ENCODE peak calls at places on chromosome 15, in five cellular contexts. One of them, this sample, is unnamed.

GRCh38 chr15:96125681-96126080 is 204.8 kb upstream of the NR2F2 start:
- DNase-seq in WTC11: no peak
- DNase-seq in H1: no peak
- DNase-seq in K562: peak
- DNase-seq in HepG2: no peak
- DNase-seq in this sample: no peak

GRCh38 chr15:91268510-91268909 is 168.5 kb downstream of the SV2B start:
- DNase-seq in WTC11: peak
- DNase-seq in H1: no peak
- DNase-seq in K562: peak
- DNase-seq in HepG2: no peak
- DNase-seq in this sample: no peak

GRCh38 chr15:33700695-33701303 is 267.5 kb upstream of the CHRM5 start:
- DNase-seq in WTC11: peak
- DNase-seq in H1: peak
- DNase-seq in K562: peak
- DNase-seq in HepG2: peak
- DNase-seq in this sample: peak

GRCh38 chr15:90560229-90560771 is 30.6 kb downstream of the CRTC3 start:
- DNase-seq in WTC11: no peak
- DNase-seq in H1: no peak
- DNase-seq in K562: no peak
- DNase-seq in HepG2: no peak
- DNase-seq in this sample: no peak

GRCh38 chr15:29968099-29968892 is 114.5 kb upstream of the GOLGA8J start:
- DNase-seq in WTC11: peak
- DNase-seq in H1: no peak
- DNase-seq in K562: no peak
- DNase-seq in HepG2: no peak
- DNase-seq in this sample: no peak

GRCh38 chr15:40016224-40016865 is 22.6 kb downstream of the SRP14 start:
- DNase-seq in WTC11: no peak
- DNase-seq in H1: no peak
- DNase-seq in K562: no peak
- DNase-seq in HepG2: no peak
- DNase-seq in this sample: no peak

GRCh38 chr15:80596521-80596976 is 98.6 kb upstream of the ABHD17C start:
- DNase-seq in WTC11: no peak
- DNase-seq in H1: no peak
- DNase-seq in K562: no peak
- DNase-seq in HepG2: peak
- DNase-seq in this sample: no peak

GRCh38 chr15:66931768-66932633 is 133.4 kb upstream of the SMAD3 start:
- DNase-seq in WTC11: peak
- DNase-seq in H1: no peak
- DNase-seq in K562: no peak
- DNase-seq in HepG2: peak
- DNase-seq in this sample: no peak

GRCh38 chr15:39397883-39398282 is 183.0 kb upstream of the THBS1 start:
- DNase-seq in WTC11: no peak
- DNase-seq in H1: no peak
- DNase-seq in K562: peak
- DNase-seq in HepG2: no peak
- DNase-seq in this sample: no peak

GRCh38 chr15:85772668-85773067 is 22.1 kb downstream of the KLHL25 start:
- DNase-seq in WTC11: no peak
- DNase-seq in H1: no peak
- DNase-seq in K562: no peak
- DNase-seq in HepG2: no peak
- DNase-seq in this sample: no peak

GRCh38 chr15:67808821-67809220 is 16.5 kb upstream of the SKOR1 start:
- DNase-seq in WTC11: no peak
- DNase-seq in H1: no peak
- DNase-seq in K562: no peak
- DNase-seq in HepG2: no peak
- DNase-seq in this sample: no peak

GRCh38 chr15:36361351-36361870 is 218.0 kb upstream of the CDIN1 start:
- DNase-seq in WTC11: no peak
- DNase-seq in H1: no peak
- DNase-seq in K562: no peak
- DNase-seq in HepG2: no peak
- DNase-seq in this sample: no peak

GRCh38 chr15:100120111-100120510 is 221.7 kb downstream of the ADAMTS17 start:
- DNase-seq in WTC11: no peak
- DNase-seq in H1: no peak
- DNase-seq in K562: no peak
- DNase-seq in HepG2: no peak
- DNase-seq in this sample: no peak

GRCh38 chr15:35210370-35210769 is 125.3 kb upstream of the NANOGP8 start:
- DNase-seq in WTC11: no peak
- DNase-seq in H1: no peak
- DNase-seq in K562: no peak
- DNase-seq in HepG2: no peak
- DNase-seq in this sample: no peak

DNA sequence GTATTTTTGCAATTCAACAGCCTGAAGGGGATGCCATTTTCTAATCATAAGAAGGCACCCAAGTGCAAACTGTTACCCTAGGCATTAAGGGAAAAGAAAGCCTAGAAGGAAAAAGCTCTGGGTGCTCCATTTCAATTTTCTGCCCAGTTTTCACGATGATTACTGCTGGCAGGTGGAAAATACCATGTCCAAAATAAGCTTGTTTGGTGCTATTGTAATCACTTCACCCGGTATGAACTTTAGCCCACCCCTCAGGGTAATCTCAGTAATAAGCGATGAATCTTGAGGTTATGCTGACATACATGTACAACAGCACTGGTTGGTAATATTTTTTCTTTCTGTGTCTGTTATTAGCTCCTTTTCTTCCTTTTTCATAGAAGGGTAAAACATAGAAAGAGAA is 88.6 kb upstream of the MEX3B start:
- DNase-seq in WTC11: no peak
- DNase-seq in H1: no peak
- DNase-seq in K562: no peak
- DNase-seq in HepG2: no peak
- DNase-seq in this sample: no peak
- TF ChIP-seq ATF2 in WTC11: no peak
- TF ChIP-seq ATF2 in H1: no peak
- TF ChIP-seq ATF2 in K562: no peak
- TF ChIP-seq ATF2 in HepG2: no peak
- TF ChIP-seq ATF2 in this sample: no peak

GRCh38 chr15:65258370-65258769 is 28.3 kb downstream of the PARP16 start:
- DNase-seq in WTC11: no peak
- DNase-seq in H1: no peak
- DNase-seq in K562: no peak
- DNase-seq in HepG2: no peak
- DNase-seq in this sample: no peak

GRCh38 chr15:65249641-65250040 is 37.0 kb downstream of the PARP16 start:
- DNase-seq in WTC11: no peak
- DNase-seq in H1: no peak
- DNase-seq in K562: no peak
- DNase-seq in HepG2: no peak
- DNase-seq in this sample: peak

GRCh38 chr15:65258863-65259262 is 27.8 kb downstream of the PARP16 start:
- DNase-seq in WTC11: no peak
- DNase-seq in H1: no peak
- DNase-seq in K562: no peak
- DNase-seq in HepG2: no peak
- DNase-seq in this sample: no peak

GRCh38 chr15:65259367-65259781 is 27.3 kb downstream of the PARP16 start:
- DNase-seq in WTC11: no peak
- DNase-seq in H1: no peak
- DNase-seq in K562: no peak
- DNase-seq in HepG2: no peak
- DNase-seq in this sample: no peak

GRCh38 chr15:65254237-65254820 is 32.4 kb downstream of the PARP16 start:
- DNase-seq in WTC11: no peak
- DNase-seq in H1: no peak
- DNase-seq in K562: no peak
- DNase-seq in HepG2: no peak
- DNase-seq in this sample: no peak
- TF ChIP-seq ATF2 in WTC11: no peak
- TF ChIP-seq ATF2 in H1: no peak
- TF ChIP-seq ATF2 in K562: no peak
- TF ChIP-seq ATF2 in HepG2: no peak
- TF ChIP-seq ATF2 in this sample: no peak

GRCh38 chr15:58392611-58393161 is 39.1 kb upstream of the LIPC start:
- DNase-seq in WTC11: no peak
- DNase-seq in H1: no peak
- DNase-seq in K562: no peak
- DNase-seq in HepG2: no peak
- DNase-seq in this sample: no peak

GRCh38 chr15:58392141-58392540 is 39.6 kb upstream of the LIPC start:
- DNase-seq in WTC11: no peak
- DNase-seq in H1: no peak
- DNase-seq in K562: no peak
- DNase-seq in HepG2: no peak
- DNase-seq in this sample: no peak

GRCh38 chr15:58391088-58391487 is 40.7 kb upstream of the LIPC start:
- DNase-seq in WTC11: no peak
- DNase-seq in H1: no peak
- DNase-seq in K562: no peak
- DNase-seq in HepG2: no peak
- DNase-seq in this sample: no peak

GRCh38 chr15:58396181-58396580 is 35.6 kb upstream of the LIPC start:
- DNase-seq in WTC11: no peak
- DNase-seq in H1: no peak
- DNase-seq in K562: no peak
- DNase-seq in HepG2: no peak
- DNase-seq in this sample: no peak

GRCh38 chr15:58393196-58393790 is 38.5 kb upstream of the LIPC start:
- DNase-seq in WTC11: no peak
- DNase-seq in H1: no peak
- DNase-seq in K562: no peak
- DNase-seq in HepG2: no peak
- DNase-seq in this sample: no peak
- TF ChIP-seq ATF2 in WTC11: no peak
- TF ChIP-seq ATF2 in H1: no peak
- TF ChIP-seq ATF2 in K562: no peak
- TF ChIP-seq ATF2 in HepG2: no peak
- TF ChIP-seq ATF2 in this sample: no peak

GRCh38 chr15:71748327-71748726 is 62.0 kb upstream of the NR2E3 start:
- DNase-seq in WTC11: no peak
- DNase-seq in H1: no peak
- DNase-seq in K562: no peak
- DNase-seq in HepG2: no peak
- DNase-seq in this sample: no peak

GRCh38 chr15:71742964-71743363 is 67.4 kb upstream of the NR2E3 start:
- DNase-seq in WTC11: no peak
- DNase-seq in H1: no peak
- DNase-seq in K562: no peak
- DNase-seq in HepG2: no peak
- DNase-seq in this sample: no peak

GRCh38 chr15:71747128-71748083 is 62.9 kb upstream of the NR2E3 start:
- DNase-seq in WTC11: no peak
- DNase-seq in H1: no peak
- DNase-seq in K562: no peak
- DNase-seq in HepG2: peak
- DNase-seq in this sample: no peak

GRCh38 chr15:71746719-71747118 is 63.6 kb upstream of the NR2E3 start:
- DNase-seq in WTC11: no peak
- DNase-seq in H1: no peak
- DNase-seq in K562: no peak
- DNase-seq in HepG2: peak
- DNase-seq in this sample: no peak

GRCh38 chr15:71743861-71744382 is 66.4 kb upstream of the NR2E3 start:
- DNase-seq in WTC11: peak
- DNase-seq in H1: no peak
- DNase-seq in K562: peak
- DNase-seq in HepG2: peak
- DNase-seq in this sample: no peak
- TF ChIP-seq ATF2 in WTC11: no peak
- TF ChIP-seq ATF2 in H1: no peak
- TF ChIP-seq ATF2 in K562: no peak
- TF ChIP-seq ATF2 in HepG2: no peak
- TF ChIP-seq ATF2 in this sample: no peak

DNA sequence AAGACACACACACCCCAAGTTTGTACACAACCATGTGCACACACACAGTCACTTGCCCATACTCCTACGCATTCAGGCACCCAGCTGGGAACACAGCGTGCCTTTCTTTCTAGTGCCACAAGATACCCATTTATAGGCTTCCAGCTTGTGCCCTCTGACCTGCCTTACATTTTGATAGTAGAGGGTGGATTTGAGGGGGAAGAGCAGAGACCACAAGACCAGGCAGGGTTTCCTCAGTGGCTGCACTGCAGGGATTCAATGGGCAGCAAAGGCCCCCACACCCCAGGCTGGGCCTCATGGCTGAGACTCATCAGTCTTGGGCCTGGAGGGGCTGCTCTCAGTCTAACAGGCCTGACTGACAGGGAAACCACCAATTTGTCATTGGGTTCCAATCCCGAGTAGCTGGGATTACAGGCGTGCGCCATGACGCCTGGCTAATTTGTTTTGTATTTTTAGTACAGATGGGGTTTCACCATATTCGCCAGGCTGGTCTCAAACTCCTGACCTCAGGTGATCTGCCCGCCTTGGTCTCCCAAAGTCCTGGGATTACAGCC is 18.8 kb upstream of the ANKDD1A start:
- DNase-seq in WTC11: no peak
- DNase-seq in H1: no peak
- DNase-seq in K562: no peak
- DNase-seq in HepG2: no peak
- DNase-seq in this sample: peak
- TF ChIP-seq ATF2 in WTC11: no peak
- TF ChIP-seq ATF2 in H1: no peak
- TF ChIP-seq ATF2 in K562: no peak
- TF ChIP-seq ATF2 in HepG2: no peak
- TF ChIP-seq ATF2 in this sample: no peak

DNA sequence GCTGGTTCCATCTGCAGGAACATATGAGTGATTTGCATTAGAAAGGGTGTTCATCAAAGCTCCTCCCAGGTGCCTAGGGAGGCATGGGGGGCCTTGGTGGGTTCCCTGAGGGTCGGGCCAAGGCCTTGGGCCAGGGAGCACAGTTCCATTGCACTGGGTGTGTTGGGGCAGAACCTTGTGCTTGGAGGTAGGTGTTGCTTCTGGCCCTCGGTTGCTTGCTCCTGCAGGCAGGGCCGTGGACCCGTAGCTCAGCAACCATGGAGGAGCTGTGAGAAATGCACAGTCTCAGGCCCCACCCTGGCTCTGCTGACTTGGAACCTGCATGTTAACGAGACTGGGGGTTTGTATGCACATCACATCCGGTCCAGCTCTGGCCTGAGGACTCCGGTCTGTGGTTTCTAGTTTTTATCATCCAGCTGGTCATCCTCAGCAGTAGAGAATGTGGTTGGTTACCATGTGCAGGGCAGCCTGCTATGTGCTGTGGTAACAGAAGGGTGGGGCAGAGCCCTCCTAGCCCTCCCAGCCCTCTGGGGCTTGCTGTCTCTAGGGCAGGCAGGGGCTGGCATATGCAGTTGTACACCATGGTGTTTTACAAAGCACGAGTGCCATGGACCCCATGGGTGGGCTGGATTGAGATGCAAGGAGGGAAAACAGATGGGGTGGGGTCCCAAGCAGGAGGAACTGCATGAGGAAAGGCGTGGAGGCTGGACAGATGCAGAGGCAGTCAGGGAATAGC is 70.1 kb downstream of the APBA2 start:
- DNase-seq in WTC11: no peak
- DNase-seq in H1: no peak
- DNase-seq in K562: no peak
- DNase-seq in HepG2: no peak
- DNase-seq in this sample: no peak
- TF ChIP-seq ATF2 in WTC11: no peak
- TF ChIP-seq ATF2 in H1: no peak
- TF ChIP-seq ATF2 in K562: no peak
- TF ChIP-seq ATF2 in HepG2: no peak
- TF ChIP-seq ATF2 in this sample: no peak

This sample was measured in GM12878.